ENCODE peak calls at places on chromosomes 12 and 14, in eight cellular contexts. Z is pancreas, E is psoas muscle, R is mesenchymal stem cell, F is fibroblast of lung, P is RWPE2, N is PC-3, Y is small intestine. O is an unnamed sample. For H3K36me3, the result is how much of the 10 kb centered on the place peaks cover.

GRCh38 chr14:28143340-28143739 is 623.2 kb upstream of the FOXG1 start:
- DNase-seq in Z (no peak), E (no peak), R (no peak), F (no peak), P (no peak), N (no peak), Y (no peak), O (no peak)

GRCh38 chr12:88993655-88994054 is 358.6 kb downstream of the DUSP6 start:
- DNase-seq in Z (no peak), E (no peak), R (peak), F (peak), P (no peak), N (peak), Y (peak), O (peak)

GRCh38 chr14:74620497-74620921 is 8.5 kb upstream of the LTBP2 start:
- DNase-seq in Z (no peak), E (no peak), R (peak), F (peak), P (peak), N (peak), Y (no peak), O (peak)

GRCh38 chr12:123085730-123086487 is 65.0 kb downstream of the PITPNM2 start:
- DNase-seq in Z (no peak), E (peak), R (peak), F (peak), P (peak), N (peak), Y (peak), O (no peak)

GRCh38 chr12:59431266-59431665 is 164.6 kb upstream of the SLC16A7 start:
- DNase-seq in Z (no peak), E (no peak), R (peak), F (peak), P (no peak), N (peak), Y (no peak), O (no peak)

GRCh38 chr12:102394200-102394599 is 86.2 kb downstream of the IGF1 start:
- DNase-seq in Z (no peak), E (no peak), R (no peak), F (no peak), P (no peak), N (no peak), Y (no peak), O (no peak)

GRCh38 chr12:110647669-110648068 is 33.7 kb downstream of the TCTN1 start:
- DNase-seq in Z (no peak), E (no peak), R (no peak), F (no peak), P (no peak), N (no peak), Y (no peak), O (no peak)

GRCh38 chr12:110247340-110248095 is 33.5 kb upstream of the ATP2A2 start:
- DNase-seq in Z (peak), E (peak), R (peak), F (peak), P (peak), N (peak), Y (peak), O (no peak)

GRCh38 chr12:114003286-114003685 is 37.2 kb upstream of the RBM19 start:
- DNase-seq in Z (no peak), E (no peak), R (no peak), F (no peak), P (no peak), N (no peak), Y (no peak), O (no peak)

GRCh38 chr14:27242874-27243273 is 645.0 kb upstream of the NOVA1 start:
- DNase-seq in Z (no peak), E (no peak), R (no peak), F (no peak), P (no peak), N (peak), Y (no peak), O (no peak)

GRCh38 chr14:104382361-104383087 is 197.0 kb upstream of the C14orf180 start:
- DNase-seq in Z (no peak), E (no peak), R (no peak), F (no peak), P (peak), N (no peak), Y (no peak), O (no peak)

GRCh38 chr14:61561144-61561543 is 134.2 kb upstream of the HIF1A start:
- DNase-seq in Z (no peak), E (no peak), R (peak), F (peak), P (no peak), N (peak), Y (no peak), O (peak)

GRCh38 chr12:69019910-69020309 is 86.9 kb upstream of the CPM start:
- DNase-seq in Z (no peak), E (no peak), R (no peak), F (no peak), P (no peak), N (no peak), Y (no peak), O (no peak)

GRCh38 chr12:85425926-85426325 is 145.9 kb downstream of the ALX1 start:
- DNase-seq in Z (no peak), E (no peak), R (no peak), F (no peak), P (no peak), N (no peak), Y (no peak), O (no peak)

GRCh38 chr14:72577521-72577920 is 316.4 kb downstream of the DPF3 start:
- DNase-seq in Z (no peak), E (no peak), R (no peak), F (no peak), P (no peak), N (no peak), Y (no peak), O (no peak)

GRCh38 chr12:124481772-124482566 is 85.4 kb downstream of the NCOR2 start:
- DNase-seq in Z (no peak), E (no peak), R (no peak), F (no peak), P (no peak), N (no peak), Y (no peak), O (no peak)

GRCh38 chr12:49942921-49943662 is 7.4 kb upstream of the AQP2 start:
- DNase-seq in Z (no peak), E (no peak), R (no peak), F (no peak), P (no peak), N (peak), Y (no peak), O (no peak)

GRCh38 chr12:111438501-111438900 is 32.8 kb downstream of the SH2B3 start:
- DNase-seq in Z (no peak), E (no peak), R (peak), F (peak), P (peak), N (peak), Y (no peak), O (peak)

GRCh38 chr12:70227911-70228310 is 15.3 kb upstream of the CNOT2 start:
- DNase-seq in Z (no peak), E (no peak), R (no peak), F (no peak), P (no peak), N (no peak), Y (peak), O (no peak)

GRCh38 chr12:2076196-2076570 is 23.4 kb downstream of the CACNA1C start:
- DNase-seq in Z (no peak), E (no peak), R (no peak), F (no peak), P (no peak), N (no peak), Y (no peak), O (no peak)

GRCh38 chr14:102280376-102280962 is 24.5 kb downstream of the MOK start:
- DNase-seq in Z (no peak), E (no peak), R (peak), F (peak), P (peak), N (peak), Y (no peak), O (peak)

GRCh38 chr14:68516235-68516634 is 276.6 kb downstream of the ZFP36L1 start:
- DNase-seq in Z (no peak), E (no peak), R (no peak), F (no peak), P (no peak), N (no peak), Y (no peak), O (no peak)

GRCh38 chr12:124567673-124568373 is 411 bp upstream of the NCOR2 start:
- DNase-seq in Z (peak), E (peak), R (peak), F (peak), P (no peak), N (peak), Y (peak), O (peak)

GRCh38 chr12:29792853-29793252 is 9.1 kb upstream of the TMTC1 start:
- DNase-seq in Z (no peak), E (no peak), R (no peak), F (no peak), P (no peak), N (no peak), Y (no peak), O (no peak)

GRCh38 chr14:76396714-76397187 is 20.8 kb downstream of the ESRRB start:
- DNase-seq in Z (no peak), E (no peak), R (no peak), F (peak), P (no peak), N (no peak), Y (no peak), O (no peak)

GRCh38 chr12:12470751-12471300 is 91.8 kb downstream of the DUSP16 start:
- DNase-seq in Z (no peak), E (no peak), R (no peak), F (no peak), P (no peak), N (peak), Y (no peak), O (no peak)

GRCh38 chr12:106030210-106031175 is 108.3 kb downstream of the NUAK1 start:
- DNase-seq in Z (no peak), E (no peak), R (peak), F (peak), P (peak), N (peak), Y (no peak), O (peak)
- H3K4me3 ChIP-seq in Z (no peak), E (no peak), R (no peak), F (no peak), P (no peak), N (peak), Y (no peak), O (peak)

GRCh38 chr12:6639151-6639773 is 3.5 kb upstream of the LPAR5 start:
- DNase-seq in Z (no peak), E (no peak), R (no peak), F (no peak), P (no peak), N (no peak), Y (no peak), O (no peak)
- H3K27ac ChIP-seq in Z (no peak), E (no peak), R (no peak), F (no peak), P (no peak), N (no peak), Y (no peak), O (no peak)

DNA sequence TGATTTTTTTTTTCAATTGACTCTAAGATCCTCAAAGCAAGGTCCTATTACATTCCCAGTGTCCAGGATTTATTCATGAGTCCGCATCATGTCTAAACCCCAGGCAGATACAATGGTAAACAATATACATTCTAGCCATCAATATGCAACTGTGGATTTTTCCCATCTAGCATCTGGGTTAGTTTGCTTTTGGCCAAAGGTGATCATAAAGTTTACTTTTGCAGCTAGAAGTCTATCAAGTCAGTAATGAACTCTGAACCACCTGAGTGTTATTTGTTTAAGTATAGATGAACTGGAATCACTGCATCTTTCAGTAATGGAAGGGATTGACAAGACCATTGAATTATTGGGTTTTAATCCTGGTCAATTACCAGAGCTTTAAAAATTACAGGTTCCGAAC is 80.8 kb downstream of the STON2 start:
- DNase-seq in Z (no peak), E (no peak), R (no peak), F (no peak), P (no peak), N (no peak), Y (peak), O (no peak)
- H3K36me3 ChIP-seq in Z (under half), E (under half), R (under half), F (under half), P (under half), N (under half), Y (under half), O (under half)

GRCh38 chr12:100716658-100716948 is 78.0 kb upstream of the ANO4 start:
- DNase-seq in Z (no peak), E (no peak), R (peak), F (no peak), P (no peak), N (no peak), Y (no peak), O (no peak)
- H3K4me3 ChIP-seq in Z (no peak), E (no peak), R (peak), F (peak), P (peak), N (no peak), Y (no peak), O (peak)

DNA sequence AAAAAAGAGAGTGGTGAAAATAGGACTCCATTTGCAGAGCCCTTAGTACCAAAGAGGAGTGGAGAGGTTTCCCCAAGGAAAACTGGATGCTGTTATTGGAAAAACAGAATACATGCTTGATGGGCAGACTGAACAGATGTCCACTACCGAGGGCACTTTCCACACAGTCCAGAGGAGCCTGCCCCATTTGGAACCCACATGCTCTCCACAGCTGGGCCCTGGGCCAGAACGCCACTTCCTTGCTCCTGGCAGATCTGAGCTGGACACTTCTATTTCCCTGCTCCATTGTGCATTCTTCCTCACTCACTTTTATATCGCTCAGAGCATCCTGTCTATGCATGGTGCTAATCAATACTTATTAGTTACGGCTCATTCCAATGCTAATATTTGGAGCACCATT is 249.9 kb downstream of the SLC15A4 start:
- DNase-seq in Z (no peak), E (no peak), R (no peak), F (no peak), P (no peak), N (no peak), Y (no peak), O (no peak)
- H3K27ac ChIP-seq in Z (no peak), E (no peak), R (no peak), F (no peak), P (no peak), N (no peak), Y (no peak), O (no peak)

DNA sequence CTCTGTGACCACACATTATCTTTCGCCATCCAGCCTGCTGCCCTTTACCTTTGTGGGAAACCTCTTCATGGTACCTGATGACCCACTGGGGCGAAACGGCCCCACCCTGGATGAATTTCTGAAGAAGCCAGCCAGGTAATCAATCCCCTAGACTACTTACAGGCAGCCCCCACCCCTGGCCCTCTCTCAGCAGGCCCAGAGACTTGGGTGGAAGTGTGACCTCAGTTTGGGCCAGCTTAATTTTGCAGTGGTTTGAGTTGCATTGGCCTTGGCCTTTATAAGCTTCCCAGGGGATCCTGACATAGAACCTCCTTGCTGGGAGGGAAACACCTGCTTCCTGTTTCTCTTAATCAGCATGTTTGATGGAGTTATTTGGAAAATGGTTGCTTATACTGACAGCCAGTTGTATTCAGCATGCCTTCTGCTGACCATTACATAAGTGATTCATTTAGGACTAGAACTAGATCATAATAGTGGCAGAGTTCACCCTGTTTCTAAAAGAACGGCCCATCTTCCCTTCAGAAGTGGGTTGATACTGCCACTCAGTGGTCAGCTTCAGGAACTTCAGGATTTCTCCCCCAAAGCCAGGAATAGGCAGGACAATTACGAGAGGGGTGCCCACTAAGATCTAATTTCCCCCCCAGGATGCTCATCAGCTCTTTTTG is 6.1 kb downstream of the SDR39U1 start:
- DNase-seq in Z (no peak), E (no peak), R (peak), F (peak), P (no peak), N (peak), Y (peak), O (peak)
- H3K36me3 ChIP-seq in Z (under half), E (under half), R (half or more), F (under half), P (half or more), N (under half), Y (under half), O (half or more)

GRCh38 chr14:59251811-59252771 is 63.6 kb downstream of the DAAM1 start:
- DNase-seq in Z (no peak), E (no peak), R (peak), F (peak), P (no peak), N (no peak), Y (no peak), O (no peak)

GRCh38 chr14:59252772-59253500 is 64.5 kb downstream of the DAAM1 start:
- DNase-seq in Z (no peak), E (no peak), R (peak), F (peak), P (no peak), N (no peak), Y (no peak), O (no peak)

GRCh38 chr14:59253527-59253926 is 65.1 kb downstream of the DAAM1 start:
- DNase-seq in Z (no peak), E (no peak), R (peak), F (no peak), P (no peak), N (no peak), Y (no peak), O (no peak)

GRCh38 chr14:59254911-59255545 is 66.6 kb downstream of the DAAM1 start:
- DNase-seq in Z (no peak), E (no peak), R (peak), F (peak), P (no peak), N (no peak), Y (no peak), O (no peak)

GRCh38 chr14:59254146-59254910 is 65.9 kb downstream of the DAAM1 start:
- DNase-seq in Z (peak), E (peak), R (peak), F (peak), P (no peak), N (peak), Y (peak), O (peak)
- H3K4me3 ChIP-seq in Z (no peak), E (no peak), R (peak), F (no peak), P (no peak), N (no peak), Y (no peak), O (no peak)

GRCh38 chr12:28378749-28379148 is 188.5 kb downstream of the CCDC91 start:
- DNase-seq in Z (no peak), E (no peak), R (no peak), F (peak), P (no peak), N (peak), Y (no peak), O (peak)
- H3K27ac ChIP-seq in Z (no peak), E (no peak), R (no peak), F (no peak), P (no peak), N (no peak), Y (no peak), O (no peak)

GRCh38 chr14:23697689-23698088 is 61.5 kb downstream of the DHRS2 start:
- DNase-seq in Z (no peak), E (no peak), R (no peak), F (no peak), P (no peak), N (no peak), Y (no peak), O (no peak)
- H3K36me3 ChIP-seq in Z (under half), E (under half), R (under half), F (under half), P (under half), N (under half), Y (under half), O (under half)

O was measured in brain microvascular endothelial cell.